ENCODE peak calls at places on chromosomes 16 and 17, in six cellular contexts. K, A, T, B, C and J are unnamed samples.

GRCh38 chr16:58515871-58516767 is 802 bp downstream of the SETD6 start:
- DNase-seq in K (no peak), A (no peak), C (peak), T (no peak), B (no peak), J (peak)

GRCh38 chr16:82061861-82062525 is 26.9 kb downstream of the HSD17B2 start:
- DNase-seq in C (no peak), A (no peak), T (no peak), K (no peak), B (peak), J (no peak)

GRCh38 chr16:2710711-2711231 is 9.3 kb downstream of the PRSS27 start:
- DNase-seq in A (no peak), B (no peak), T (no peak), K (no peak), C (no peak), J (no peak)

GRCh38 chr16:19499006-19499405 is 22.9 kb downstream of the GDE1 start:
- DNase-seq in B (no peak), A (no peak), T (no peak), C (no peak), K (no peak), J (no peak)

GRCh38 chr16:85302018-85302847 is 190.0 kb upstream of the CIBAR2 start:
- DNase-seq in K (no peak), C (no peak), A (no peak), B (peak), T (no peak), J (no peak)

GRCh38 chr16:83403751-83404150 is 404.0 kb upstream of the HSBP1 start:
- DNase-seq in T (no peak), A (no peak), B (peak), C (no peak), K (no peak), J (no peak)

GRCh38 chr17:66715076-66715675 is 119.7 kb upstream of the CACNG5 start:
- DNase-seq in T (no peak), C (no peak), B (no peak), K (no peak), A (no peak), J (no peak)

GRCh38 chr16:71526111-71526998 is at the start of gene CHST4:
- DNase-seq in A (no peak), K (peak), C (no peak), T (no peak), B (peak), J (peak)

GRCh38 chr17:52388941-52389340 is 230.4 kb upstream of the CA10 start:
- DNase-seq in T (no peak), C (no peak), K (no peak), A (no peak), B (no peak), J (no peak)

GRCh38 chr16:67294927-67295326 is 15.6 kb downstream of the PLEKHG4 start:
- DNase-seq in A (no peak), C (no peak), B (no peak), K (no peak), T (no peak), J (no peak)

GRCh38 chr16:74226361-74226979 is 70.1 kb upstream of the PSMD7 start:
- DNase-seq in A (no peak), B (peak), T (no peak), K (no peak), C (no peak), J (no peak)

GRCh38 chr16:23699100-23699499 is 13.9 kb downstream of the ERN2 start:
- DNase-seq in A (no peak), K (no peak), C (no peak), B (no peak), T (no peak), J (no peak)

GRCh38 chr16:86824751-86825310 is 246.5 kb downstream of the FOXL1 start:
- DNase-seq in A (no peak), T (no peak), C (no peak), B (peak), K (no peak), J (no peak)

GRCh38 chr17:79295307-79295706 is 220.7 kb downstream of the ENGASE start:
- DNase-seq in B (no peak), C (no peak), K (no peak), A (no peak), T (no peak), J (no peak)

GRCh38 chr16:30977502-30977901 is 7.5 kb upstream of the HSD3B7 start:
- DNase-seq in A (no peak), T (peak), B (no peak), C (no peak), K (no peak), J (no peak)

GRCh38 chr17:77354420-77354720 is 213.6 kb downstream of the SEC14L1 start:
- DNase-seq in A (no peak), B (no peak), K (no peak), T (no peak), C (no peak), J (no peak)

GRCh38 chr17:73423159-73423715 is 111.4 kb upstream of the CDC42EP4 start:
- DNase-seq in C (no peak), A (no peak), K (no peak), T (no peak), B (no peak), J (no peak)

GRCh38 chr17:7610641-7611040 is 4.1 kb downstream of the FXR2 start:
- DNase-seq in C (no peak), T (no peak), B (no peak), K (no peak), A (no peak), J (no peak)

GRCh38 chr16:14436410-14436955 is 193.6 kb downstream of the PARN start:
- DNase-seq in K (no peak), T (no peak), B (no peak), C (no peak), A (peak), J (no peak)

GRCh38 chr17:6077746-6078145 is 7.6 kb downstream of the WSCD1 start:
- DNase-seq in A (no peak), B (no peak), C (no peak), K (no peak), T (no peak), J (no peak)